ENCODE peak calls at places on chromosomes 1 and 21, in six cellular contexts. W is activated T-helper 1 cell treated with anti-CD3 and anti-CD28 coated beads, Interleukin-2, amount 50 U/mL, for 16 hours; C is stromal cell of bone marrow; O is PC-9; X is kidney epithelial cell; H is NCI-H748 treated with DMSO at 0.1 percent for 48 hours. P is an unnamed sample.

GRCh38 chr1:221877365-221877764 is 135.5 kb upstream of the DUSP10 start:
- DNase-seq in W (no peak), C (no peak), O (no peak), X (no peak), H (no peak), P (no peak)

GRCh38 chr21:38380391-38381137 is 117.7 kb downstream of the ERG start:
- DNase-seq in W (no peak), C (peak; percentile 10), O (no peak), X (no peak), H (no peak), P (no peak)

GRCh38 chr1:240765732-240766363 is 153.9 kb upstream of the GREM2 start:
- DNase-seq in W (no peak), C (no peak), O (peak; percentile 84), X (peak; percentile 18), H (no peak), P (no peak)

GRCh38 chr1:12542138-12542465 is 75.9 kb downstream of the DHRS3 start:
- DNase-seq in W (no peak), C (no peak), O (no peak), X (no peak), H (no peak), P (no peak)

GRCh38 chr1:101029184-101029583 is 3.6 kb upstream of the DPH5 start:
- DNase-seq in W (no peak), C (no peak), O (no peak), X (no peak), H (no peak), P (no peak)

GRCh38 chr1:17195731-17196130 is 9.2 kb upstream of the PADI1 start:
- DNase-seq in W (no peak), C (no peak), O (no peak), X (no peak), H (no peak), P (no peak)

GRCh38 chr1:197958438-197958837 is 41.3 kb downstream of the LHX9 start:
- DNase-seq in W (no peak), C (no peak), O (no peak), X (no peak), H (peak; percentile 18), P (peak; percentile 74)

GRCh38 chr1:174393885-174394284 is 53.9 kb upstream of the GPR52 start:
- DNase-seq in W (no peak), C (no peak), O (no peak), X (no peak), H (no peak), P (no peak)

GRCh38 chr1:101316276-101316675 is 79.5 kb downstream of the S1PR1 start:
- DNase-seq in W (no peak), C (no peak), O (no peak), X (no peak), H (peak; percentile 97), P (no peak)

GRCh38 chr1:11925938-11926292 is 312 bp downstream of the KIAA2013 start:
- DNase-seq in W (peak; percentile 6), C (no peak), O (no peak), X (no peak), H (no peak), P (no peak)

GRCh38 chr1:95073446-95073845 is 695 bp upstream of the ALG14 start:
- DNase-seq in W (no peak), C (no peak), O (no peak), X (no peak), H (no peak), P (no peak)

GRCh38 chr1:205481629-205482071 is 22.8 kb upstream of the CDK18 start:
- DNase-seq in W (no peak), C (no peak), O (no peak), X (no peak), H (no peak), P (no peak)